ENCODE peak calls at places on chromosomes 11 and 22, in four cellular contexts. H is stomach, K is sigmoid colon, G is A549. D is an unnamed sample.

GRCh38 chr11:46044601-46045000 is 76.7 kb downstream of the PHF21A start:
- DNase-seq in H (no peak), K (no peak), G (no peak), D (no peak)

GRCh38 chr11:47915407-47916137 is 64.8 kb upstream of the PTPRJ start:
- DNase-seq in H (no peak), K (no peak), G (no peak), D (no peak)

GRCh38 chr22:29810156-29810555 is 27.9 kb downstream of the ASCC2 start:
- DNase-seq in H (no peak), K (no peak), G (no peak), D (no peak)

GRCh38 chr11:926341-926916 is 759 bp downstream of the AP2A2 start:
- DNase-seq in H (no peak), K (no peak), G (peak; percentile 43), D (peak; percentile 45)

GRCh38 chr22:48596111-48596860 is 1231.4 kb downstream of the BRD1 start:
- DNase-seq in H (no peak), K (no peak), G (no peak), D (no peak)

GRCh38 chr11:40877256-40877655 is 582.2 kb downstream of the LRRC4C start:
- DNase-seq in H (no peak), K (no peak), G (no peak), D (no peak)

GRCh38 chr11:112632866-112633505 is 328.2 kb upstream of the NCAM1 start:
- DNase-seq in H (no peak), K (no peak), G (no peak), D (no peak)

GRCh38 chr11:1388763-1389102 is 1.0 kb upstream of the BRSK2 start:
- DNase-seq in H (no peak), K (no peak), G (no peak), D (no peak)

GRCh38 chr11:19642759-19643158 is 69.9 kb upstream of the NAV2 start:
- DNase-seq in H (no peak), K (no peak), G (no peak), D (no peak)

GRCh38 chr22:48434156-48434867 is 1393.4 kb downstream of the BRD1 start:
- DNase-seq in H (no peak), K (peak; percentile 40), G (no peak), D (no peak)

GRCh38 chr22:50327711-50328019 is 853 bp upstream of the DENND6B start:
- DNase-seq in H (no peak), K (no peak), G (no peak), D (no peak)

GRCh38 chr22:50325444-50326224 is 1.2 kb downstream of the DENND6B start:
- DNase-seq in H (no peak), K (no peak), G (no peak), D (no peak)

GRCh38 chr22:50329236-50329635 is 2.4 kb upstream of the DENND6B start:
- DNase-seq in H (no peak), K (no peak), G (no peak), D (no peak)

GRCh38 chr22:50326225-50326958 is 420 bp downstream of the DENND6B start:
- DNase-seq in H (no peak), K (no peak), G (no peak), D (no peak)

DNA sequence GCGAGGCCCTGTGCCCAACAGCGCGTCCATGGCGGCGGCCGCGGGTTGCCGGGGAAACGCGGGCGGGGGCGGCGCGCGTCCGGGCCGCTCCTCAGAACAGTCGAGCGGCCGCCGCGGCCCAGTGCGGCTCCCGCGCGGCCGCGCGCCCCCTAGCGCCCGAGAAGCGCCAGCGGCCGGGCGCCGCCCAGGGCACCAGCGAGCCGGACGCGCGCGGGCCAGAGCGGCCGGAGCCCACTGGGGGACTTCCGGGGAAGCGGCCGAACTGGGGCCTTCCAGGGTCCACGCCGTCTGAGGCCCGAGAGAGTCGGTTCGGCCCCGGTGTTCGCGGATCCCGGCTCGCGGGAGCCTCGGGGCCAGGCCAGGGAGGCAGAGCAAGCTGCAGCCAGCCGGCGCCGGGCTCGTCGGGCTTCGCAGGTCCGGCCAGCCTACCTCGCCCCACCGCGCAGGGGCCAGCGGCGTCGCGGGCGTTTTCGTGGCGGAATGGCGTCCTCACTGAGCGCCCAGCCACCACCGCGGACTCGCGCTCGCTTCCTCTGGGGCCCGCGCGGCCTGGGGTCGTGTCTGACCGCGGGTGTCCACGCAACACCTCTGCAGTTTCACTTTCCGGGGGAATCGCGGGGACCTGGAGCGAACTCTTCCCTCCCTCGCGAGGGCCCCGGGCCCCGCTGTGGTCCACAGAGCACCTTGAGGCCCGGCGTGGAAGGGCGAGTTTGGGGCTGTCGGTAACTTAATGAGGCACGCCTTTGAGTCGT is at the start of gene DENND6B:
- DNase-seq in H (peak; percentile 87), K (peak; percentile 88), G (peak; percentile 71), D (peak; percentile 68)
- TF ChIP-seq POLR2A in H (no peak), K (no peak), G (peak; percentile 38), D (peak; percentile 20)

DNA sequence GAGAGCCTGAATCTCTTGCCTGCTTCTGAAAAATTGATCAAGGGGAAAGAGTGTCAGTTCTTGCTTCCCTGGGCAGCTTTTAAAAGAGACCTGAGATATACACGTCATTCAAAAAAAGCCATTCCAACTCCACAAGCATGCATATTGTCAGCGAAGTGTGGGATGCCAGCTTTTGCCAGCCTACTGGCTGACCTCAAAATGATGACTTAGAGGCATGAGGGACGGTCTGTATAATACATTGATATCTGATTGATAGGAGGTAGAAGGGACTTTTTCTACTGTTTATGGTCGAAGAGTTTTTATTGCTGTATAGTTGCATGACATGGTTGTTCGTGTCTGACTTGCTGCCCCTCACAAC is 126.3 kb downstream of the MICAL2 start:
- DNase-seq in H (no peak), K (no peak), G (no peak), D (no peak)
- H3K27ac ChIP-seq in H (no peak overlapping the region), K (peak overlapping the region; percentile 89), G (peak overlapping the region; percentile 81), D (no peak overlapping the region)

DNA sequence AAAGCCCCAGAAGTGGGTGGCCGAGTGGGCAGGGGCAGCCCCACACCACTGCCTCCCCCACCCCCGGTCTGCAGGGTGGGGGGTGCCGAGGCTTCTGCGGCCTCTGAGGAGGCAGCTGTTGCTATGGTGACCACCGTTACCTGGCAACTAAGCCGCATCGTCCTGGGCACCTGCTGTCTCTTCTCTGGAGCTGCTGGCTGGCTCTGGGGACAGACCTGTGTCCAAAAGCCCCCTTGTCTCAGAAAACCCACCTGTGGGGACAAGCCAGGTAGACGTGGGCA is 79.9 kb upstream of the PRR5 start:
- DNase-seq in H (no peak), K (no peak), G (peak; percentile 27), D (no peak)
- TF ChIP-seq EP300 in H (no peak), K (no peak), G (no peak), D (no peak)

GRCh38 chr11:128584253-128584652 is 3.1 kb downstream of the ETS1 start:
- DNase-seq in H (no peak), K (no peak), G (no peak), D (no peak)
- TF ChIP-seq POLR2A in H (no peak), K (no peak), G (no peak), D (no peak)

DNA sequence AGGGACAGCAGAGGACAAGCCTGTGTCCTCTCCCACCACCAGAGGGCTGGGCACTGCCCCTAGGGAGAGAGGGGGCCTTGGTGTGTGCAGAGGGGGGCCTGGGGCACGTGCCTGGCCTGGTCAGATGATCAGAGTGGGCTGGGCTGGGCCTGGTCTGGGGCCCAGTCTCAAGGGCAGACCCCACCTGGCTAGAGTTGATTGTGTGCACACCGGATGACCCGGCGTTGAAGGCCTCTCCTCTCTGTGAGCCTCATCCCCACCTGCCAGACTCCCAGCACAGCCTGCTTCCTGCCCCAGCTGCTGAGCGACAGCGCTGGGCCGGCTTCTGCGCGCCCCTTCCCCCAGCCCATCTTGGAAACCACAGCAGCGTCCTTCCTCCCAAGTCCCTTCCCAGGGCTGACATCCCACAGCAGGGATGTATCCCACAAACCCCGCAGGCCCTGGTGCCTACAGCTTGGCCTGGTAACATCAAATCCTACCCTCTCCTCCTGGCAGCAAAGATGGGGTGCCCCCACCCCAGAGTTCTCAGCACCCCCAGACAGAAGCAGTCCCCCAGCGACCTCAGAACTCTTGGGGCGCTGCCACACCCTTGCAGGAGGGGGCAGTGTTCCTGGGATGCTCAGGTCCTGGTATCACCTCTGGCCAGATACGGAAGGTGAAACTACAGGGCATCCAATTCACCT is 11.1 kb upstream of the TSSC4 start:
- DNase-seq in H (no peak), K (no peak), G (no peak), D (no peak)
- H3K27ac ChIP-seq in H (no peak overlapping the region), K (peak overlapping the region; percentile 100), G (no peak overlapping the region), D (no peak overlapping the region)

GRCh38 chr11:61533039-61533375 is 24.5 kb downstream of the LRRC10B start:
- DNase-seq in H (no peak), K (no peak), G (no peak), D (no peak)

GRCh38 chr11:61529537-61530225 is 21.1 kb downstream of the LRRC10B start:
- DNase-seq in H (no peak), K (no peak), G (no peak), D (peak; percentile 49)

GRCh38 chr11:61532136-61533038 is 23.8 kb downstream of the LRRC10B start:
- DNase-seq in H (peak; percentile 40), K (no peak), G (peak; percentile 49), D (peak; percentile 12)

GRCh38 chr11:61533401-61533800 is 24.9 kb downstream of the LRRC10B start:
- DNase-seq in H (peak; percentile 30), K (no peak), G (no peak), D (no peak)

GRCh38 chr11:61531033-61531432 is 22.5 kb downstream of the LRRC10B start:
- DNase-seq in H (no peak), K (no peak), G (no peak), D (no peak)
- TF ChIP-seq EP300 in H (no peak), K (no peak), G (no peak), D (no peak)

GRCh38 chr22:19848298-19849224 is 6.1 kb downstream of the GNB1L start:
- DNase-seq in H (peak; percentile 72), K (peak; percentile 59), G (peak; percentile 20), D (no peak)

GRCh38 chr22:19844423-19845368 is 10.0 kb downstream of the GNB1L start:
- DNase-seq in H (peak; percentile 57), K (peak; percentile 73), G (no peak), D (no peak)

GRCh38 chr22:19845369-19845722 is 9.3 kb downstream of the GNB1L start:
- DNase-seq in H (no peak), K (no peak), G (no peak), D (no peak)

GRCh38 chr22:19847345-19847632 is 7.4 kb downstream of the GNB1L start:
- DNase-seq in H (no peak), K (peak; percentile 38), G (no peak), D (no peak)

DNA sequence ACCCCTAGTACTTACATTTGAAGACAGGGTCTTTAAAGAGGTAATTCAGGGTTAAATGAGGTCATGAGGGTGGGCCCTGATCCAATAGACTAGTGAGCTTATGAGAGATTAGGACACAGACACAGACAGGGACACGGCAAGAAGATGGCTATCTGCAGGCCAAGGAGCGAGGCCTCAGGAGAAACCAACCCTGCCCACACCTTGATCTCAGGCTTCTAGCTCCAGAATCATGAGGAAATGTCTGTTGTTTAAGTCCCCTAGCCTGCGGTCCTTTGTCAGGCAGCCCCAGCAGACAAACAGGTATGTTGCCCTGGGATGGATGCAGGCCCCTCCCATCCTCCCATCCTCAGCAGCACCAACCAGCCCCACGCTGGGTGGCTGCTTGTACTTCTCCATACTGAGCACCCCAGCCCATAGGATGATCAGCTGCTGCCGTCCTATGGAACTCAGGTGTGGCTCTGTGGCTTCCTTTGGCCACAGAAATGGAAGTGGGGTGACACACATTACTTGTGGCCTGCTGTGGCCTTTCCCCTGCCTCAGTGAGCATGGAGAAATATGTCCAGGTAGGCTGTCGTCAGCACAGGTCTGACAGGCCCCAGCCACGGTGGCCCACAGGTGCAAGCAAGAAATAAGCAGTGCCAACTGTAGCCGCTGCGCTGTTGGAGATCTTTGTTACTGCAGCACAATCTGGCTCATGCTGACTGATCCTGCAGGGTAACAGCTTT is 7.9 kb downstream of the GNB1L start:
- DNase-seq in H (no peak), K (peak; percentile 52), G (no peak), D (no peak)
- TF ChIP-seq POLR2A in H (no peak), K (no peak), G (no peak), D (no peak)